ENCODE peak calls at places on chromosomes 6 and 20, in ten cellular contexts. One of them, this sample, is unnamed.
A peak's percentile ranks its signal among the peaks of the same experiment; 100 is the strongest.

GRCh38 chr6:43058511-43058910 is 723 bp downstream of the MRPL2 start:
- DNase-seq in testis: no peak
- DNase-seq in colonic mucosa: no peak
- DNase-seq in fibroblast of lung: no peak
- DNase-seq in tibial artery: no peak
- DNase-seq in brain microvascular endothelial cell: no peak
- DNase-seq in tibial nerve: no peak
- DNase-seq in keratinocyte: no peak
- DNase-seq in IMR-90: no peak
- DNase-seq in endothelial cell of umbilical vein: no peak
- DNase-seq in this sample: no peak

GRCh38 chr6:53492860-53493634 is 51.9 kb downstream of the GCLC start:
- DNase-seq in testis: no peak
- DNase-seq in colonic mucosa: no peak
- DNase-seq in fibroblast of lung: peak; percentile 71
- DNase-seq in tibial artery: no peak
- DNase-seq in brain microvascular endothelial cell: peak; percentile 33
- DNase-seq in tibial nerve: peak; percentile 29
- DNase-seq in keratinocyte: peak; percentile 25
- DNase-seq in IMR-90: peak; percentile 73
- DNase-seq in endothelial cell of umbilical vein: peak; percentile 74
- DNase-seq in this sample: peak; percentile 46

GRCh38 chr6:111737065-111737521 is 131.4 kb upstream of the TRAF3IP2 start:
- DNase-seq in testis: no peak
- DNase-seq in colonic mucosa: no peak
- DNase-seq in fibroblast of lung: peak; percentile 89
- DNase-seq in tibial artery: no peak
- DNase-seq in brain microvascular endothelial cell: no peak
- DNase-seq in tibial nerve: no peak
- DNase-seq in keratinocyte: peak; percentile 36
- DNase-seq in IMR-90: peak; percentile 70
- DNase-seq in endothelial cell of umbilical vein: no peak
- DNase-seq in this sample: no peak

GRCh38 chr6:93550551-93551276 is 131.4 kb upstream of the EPHA7 start:
- DNase-seq in testis: no peak
- DNase-seq in colonic mucosa: no peak
- DNase-seq in fibroblast of lung: peak; percentile 1
- DNase-seq in tibial artery: no peak
- DNase-seq in brain microvascular endothelial cell: peak; percentile 10
- DNase-seq in tibial nerve: no peak
- DNase-seq in keratinocyte: no peak
- DNase-seq in IMR-90: no peak
- DNase-seq in endothelial cell of umbilical vein: no peak
- DNase-seq in this sample: no peak

GRCh38 chr6:164415832-164416563 is 893.4 kb downstream of the C6orf118 start:
- DNase-seq in testis: no peak
- DNase-seq in colonic mucosa: no peak
- DNase-seq in fibroblast of lung: no peak
- DNase-seq in tibial artery: no peak
- DNase-seq in brain microvascular endothelial cell: no peak
- DNase-seq in tibial nerve: no peak
- DNase-seq in keratinocyte: no peak
- DNase-seq in IMR-90: no peak
- DNase-seq in endothelial cell of umbilical vein: peak; percentile 83
- DNase-seq in this sample: no peak

GRCh38 chr6:142374965-142375733 is 73.3 kb downstream of the ADGRG6 start:
- DNase-seq in testis: no peak
- DNase-seq in colonic mucosa: no peak
- DNase-seq in fibroblast of lung: peak; percentile 92
- DNase-seq in tibial artery: no peak
- DNase-seq in brain microvascular endothelial cell: peak; percentile 83
- DNase-seq in tibial nerve: no peak
- DNase-seq in keratinocyte: peak; percentile 66
- DNase-seq in IMR-90: peak; percentile 83
- DNase-seq in endothelial cell of umbilical vein: peak; percentile 97
- DNase-seq in this sample: peak; percentile 73

GRCh38 chr20:3685341-3685740 is 3.5 kb upstream of the ADAM33 start:
- DNase-seq in testis: no peak
- DNase-seq in colonic mucosa: no peak
- DNase-seq in fibroblast of lung: no peak
- DNase-seq in tibial artery: no peak
- DNase-seq in brain microvascular endothelial cell: no peak
- DNase-seq in tibial nerve: no peak
- DNase-seq in keratinocyte: no peak
- DNase-seq in IMR-90: peak; percentile 53
- DNase-seq in endothelial cell of umbilical vein: no peak
- DNase-seq in this sample: no peak

GRCh38 chr20:3803854-3804253 is 7.7 kb downstream of the CDC25B start:
- DNase-seq in testis: no peak
- DNase-seq in colonic mucosa: no peak
- DNase-seq in fibroblast of lung: no peak
- DNase-seq in tibial artery: no peak
- DNase-seq in brain microvascular endothelial cell: no peak
- DNase-seq in tibial nerve: no peak
- DNase-seq in keratinocyte: no peak
- DNase-seq in IMR-90: no peak
- DNase-seq in endothelial cell of umbilical vein: no peak
- DNase-seq in this sample: no peak

GRCh38 chr6:148422085-148422484 is 79.4 kb downstream of the SASH1 start:
- DNase-seq in testis: no peak
- DNase-seq in colonic mucosa: no peak
- DNase-seq in fibroblast of lung: no peak
- DNase-seq in tibial artery: no peak
- DNase-seq in brain microvascular endothelial cell: no peak
- DNase-seq in tibial nerve: no peak
- DNase-seq in keratinocyte: no peak
- DNase-seq in IMR-90: no peak
- DNase-seq in endothelial cell of umbilical vein: no peak
- DNase-seq in this sample: no peak

GRCh38 chr6:133977983-133978895 is 25.2 kb downstream of the TBPL1 start:
- DNase-seq in testis: no peak
- DNase-seq in colonic mucosa: no peak
- DNase-seq in fibroblast of lung: peak; percentile 76
- DNase-seq in tibial artery: peak; percentile 32
- DNase-seq in brain microvascular endothelial cell: peak; percentile 37
- DNase-seq in tibial nerve: peak; percentile 51
- DNase-seq in keratinocyte: no peak
- DNase-seq in IMR-90: peak; percentile 86
- DNase-seq in endothelial cell of umbilical vein: peak; percentile 59
- DNase-seq in this sample: no peak

GRCh38 chr6:31125586-31126363 is 5.5 kb upstream of the CDSN start:
- DNase-seq in testis: no peak
- DNase-seq in colonic mucosa: no peak
- DNase-seq in fibroblast of lung: peak; percentile 45
- DNase-seq in tibial artery: no peak
- DNase-seq in brain microvascular endothelial cell: peak; percentile 55
- DNase-seq in tibial nerve: no peak
- DNase-seq in keratinocyte: no peak
- DNase-seq in IMR-90: peak; percentile 48
- DNase-seq in endothelial cell of umbilical vein: no peak
- DNase-seq in this sample: peak; percentile 72

GRCh38 chr20:21235713-21236445 is 67.3 kb upstream of the XRN2 start:
- DNase-seq in testis: peak; percentile 75
- DNase-seq in colonic mucosa: peak; percentile 68
- DNase-seq in fibroblast of lung: peak; percentile 47
- DNase-seq in tibial artery: peak; percentile 33
- DNase-seq in brain microvascular endothelial cell: peak; percentile 64
- DNase-seq in tibial nerve: peak; percentile 66
- DNase-seq in keratinocyte: no peak
- DNase-seq in IMR-90: peak; percentile 66
- DNase-seq in endothelial cell of umbilical vein: peak; percentile 74
- DNase-seq in this sample: peak; percentile 20

GRCh38 chr6:111486921-111487320 is 3.9 kb upstream of the REV3L start:
- DNase-seq in testis: no peak
- DNase-seq in colonic mucosa: no peak
- DNase-seq in fibroblast of lung: peak; percentile 37
- DNase-seq in tibial artery: no peak
- DNase-seq in brain microvascular endothelial cell: no peak
- DNase-seq in tibial nerve: no peak
- DNase-seq in keratinocyte: no peak
- DNase-seq in IMR-90: no peak
- DNase-seq in endothelial cell of umbilical vein: no peak
- DNase-seq in this sample: no peak

GRCh38 chr6:30075094-30075986 is at the start of gene RNF39:
- DNase-seq in testis: peak; percentile 67
- DNase-seq in colonic mucosa: peak; percentile 65
- DNase-seq in fibroblast of lung: no peak
- DNase-seq in tibial artery: no peak
- DNase-seq in brain microvascular endothelial cell: no peak
- DNase-seq in tibial nerve: no peak
- DNase-seq in keratinocyte: no peak
- DNase-seq in IMR-90: no peak
- DNase-seq in endothelial cell of umbilical vein: no peak
- DNase-seq in this sample: no peak

GRCh38 chr6:79713701-79714322 is 82.7 kb downstream of the SH3BGRL2 start:
- DNase-seq in testis: peak; percentile 63
- DNase-seq in colonic mucosa: peak; percentile 65
- DNase-seq in fibroblast of lung: peak; percentile 29
- DNase-seq in tibial artery: no peak
- DNase-seq in brain microvascular endothelial cell: peak; percentile 52
- DNase-seq in tibial nerve: peak; percentile 73
- DNase-seq in keratinocyte: no peak
- DNase-seq in IMR-90: peak; percentile 50
- DNase-seq in endothelial cell of umbilical vein: peak; percentile 64
- DNase-seq in this sample: no peak

GRCh38 chr6:56459030-56459805 is 183.5 kb downstream of the DST start:
- DNase-seq in testis: no peak
- DNase-seq in colonic mucosa: no peak
- DNase-seq in fibroblast of lung: no peak
- DNase-seq in tibial artery: no peak
- DNase-seq in brain microvascular endothelial cell: no peak
- DNase-seq in tibial nerve: no peak
- DNase-seq in keratinocyte: no peak
- DNase-seq in IMR-90: no peak
- DNase-seq in endothelial cell of umbilical vein: no peak
- DNase-seq in this sample: no peak

GRCh38 chr20:41049451-41049850 is 20.8 kb downstream of the TOP1 start:
- DNase-seq in testis: no peak
- DNase-seq in colonic mucosa: no peak
- DNase-seq in fibroblast of lung: no peak
- DNase-seq in tibial artery: no peak
- DNase-seq in brain microvascular endothelial cell: no peak
- DNase-seq in tibial nerve: no peak
- DNase-seq in keratinocyte: no peak
- DNase-seq in IMR-90: no peak
- DNase-seq in endothelial cell of umbilical vein: no peak
- DNase-seq in this sample: no peak
- H3K4me3 ChIP-seq in testis: no peak overlapping the region
- H3K4me3 ChIP-seq in colonic mucosa: no peak overlapping the region
- H3K4me3 ChIP-seq in fibroblast of lung: no peak overlapping the region
- H3K4me3 ChIP-seq in tibial artery: no peak overlapping the region
- H3K4me3 ChIP-seq in brain microvascular endothelial cell: no peak overlapping the region
- H3K4me3 ChIP-seq in tibial nerve: no peak overlapping the region
- H3K4me3 ChIP-seq in keratinocyte: no peak overlapping the region
- H3K4me3 ChIP-seq in IMR-90: no peak overlapping the region
- H3K4me3 ChIP-seq in endothelial cell of umbilical vein: no peak overlapping the region
- H3K4me3 ChIP-seq in this sample: no peak overlapping the region

GRCh38 chr6:137370871-137371633 is 123.1 kb downstream of the OLIG3 start:
- DNase-seq in testis: no peak
- DNase-seq in colonic mucosa: no peak
- DNase-seq in fibroblast of lung: no peak
- DNase-seq in tibial artery: no peak
- DNase-seq in brain microvascular endothelial cell: no peak
- DNase-seq in tibial nerve: no peak
- DNase-seq in keratinocyte: no peak
- DNase-seq in IMR-90: no peak
- DNase-seq in endothelial cell of umbilical vein: no peak
- DNase-seq in this sample: no peak
- TF ChIP-seq CTCF in testis: no peak
- TF ChIP-seq CTCF in colonic mucosa: no peak
- TF ChIP-seq CTCF in fibroblast of lung: no peak
- TF ChIP-seq CTCF in tibial artery: no peak
- TF ChIP-seq CTCF in brain microvascular endothelial cell: peak; percentile 22
- TF ChIP-seq CTCF in tibial nerve: peak; percentile 10
- TF ChIP-seq CTCF in keratinocyte: no peak
- TF ChIP-seq CTCF in IMR-90: no peak
- TF ChIP-seq CTCF in endothelial cell of umbilical vein: no peak
- TF ChIP-seq CTCF in this sample: no peak

GRCh38 chr6:166418691-166419143 is 36.0 kb upstream of the MPC1 start:
- DNase-seq in testis: no peak
- DNase-seq in colonic mucosa: no peak
- DNase-seq in fibroblast of lung: no peak
- DNase-seq in tibial artery: no peak
- DNase-seq in brain microvascular endothelial cell: no peak
- DNase-seq in tibial nerve: no peak
- DNase-seq in keratinocyte: no peak
- DNase-seq in IMR-90: no peak
- DNase-seq in endothelial cell of umbilical vein: no peak
- DNase-seq in this sample: no peak
- H3K4me3 ChIP-seq in testis: no peak overlapping the region
- H3K4me3 ChIP-seq in colonic mucosa: no peak overlapping the region
- H3K4me3 ChIP-seq in fibroblast of lung: no peak overlapping the region
- H3K4me3 ChIP-seq in tibial artery: no peak overlapping the region
- H3K4me3 ChIP-seq in brain microvascular endothelial cell: no peak overlapping the region
- H3K4me3 ChIP-seq in tibial nerve: no peak overlapping the region
- H3K4me3 ChIP-seq in keratinocyte: no peak overlapping the region
- H3K4me3 ChIP-seq in IMR-90: no peak overlapping the region
- H3K4me3 ChIP-seq in endothelial cell of umbilical vein: no peak overlapping the region
- H3K4me3 ChIP-seq in this sample: no peak overlapping the region

GRCh38 chr6:46787871-46788270 is 5.3 kb upstream of the MEP1A start:
- DNase-seq in testis: no peak
- DNase-seq in colonic mucosa: no peak
- DNase-seq in fibroblast of lung: no peak
- DNase-seq in tibial artery: no peak
- DNase-seq in brain microvascular endothelial cell: no peak
- DNase-seq in tibial nerve: no peak
- DNase-seq in keratinocyte: no peak
- DNase-seq in IMR-90: no peak
- DNase-seq in endothelial cell of umbilical vein: no peak
- DNase-seq in this sample: no peak
- TF ChIP-seq CTCF in testis: no peak
- TF ChIP-seq CTCF in colonic mucosa: no peak
- TF ChIP-seq CTCF in fibroblast of lung: no peak
- TF ChIP-seq CTCF in tibial artery: no peak
- TF ChIP-seq CTCF in brain microvascular endothelial cell: no peak
- TF ChIP-seq CTCF in tibial nerve: no peak
- TF ChIP-seq CTCF in keratinocyte: no peak
- TF ChIP-seq CTCF in IMR-90: no peak
- TF ChIP-seq CTCF in endothelial cell of umbilical vein: no peak
- TF ChIP-seq CTCF in this sample: no peak